ENCODE peak calls at places on chromosomes 1 and 21, in four cellular contexts. V is A549, X is HL-60, U is kidney. C is an unnamed sample.

GRCh38 chr1:54001620-54002019 is 16.4 kb downstream of the LDLRAD1 start:
- DNase-seq in X (no peak), U (no peak), V (no peak), C (no peak)

GRCh38 chr1:94236630-94237290 is 624 bp downstream of the ARHGAP29 start:
- DNase-seq in U (no peak), X (no peak), V (no peak), C (no peak)

GRCh38 chr1:64161347-64162080 is 41.9 kb upstream of the UBE2U start:
- DNase-seq in U (no peak), X (no peak), V (no peak), C (no peak)

GRCh38 chr21:27561116-27561515 is 594.2 kb upstream of the ADAMTS5 start:
- DNase-seq in X (no peak), V (no peak), U (peak), C (no peak)

GRCh38 chr1:175887981-175888428 is 144.6 kb upstream of the TNR start:
- DNase-seq in X (peak), U (no peak), V (peak), C (no peak)

GRCh38 chr1:8602471-8603219 is 214.8 kb downstream of the RERE start:
- DNase-seq in X (no peak), U (no peak), V (no peak), C (no peak)

GRCh38 chr1:48674641-48675040 is 102.0 kb downstream of the BEND5 start:
- DNase-seq in V (no peak), U (no peak), X (peak), C (no peak)

GRCh38 chr1:202085682-202086373 is 36.9 kb upstream of the GPR37L1 start:
- DNase-seq in V (no peak), U (no peak), X (no peak), C (no peak)

GRCh38 chr1:8878448-8879347 is at the start of gene ENO1:
- DNase-seq in X (peak), V (peak), U (peak), C (peak)

GRCh38 chr21:21146587-21147373 is 148.6 kb downstream of the NCAM2 start:
- DNase-seq in X (no peak), U (peak), V (no peak), C (no peak)

GRCh38 chr1:4689271-4689935 is 35.0 kb downstream of the AJAP1 start:
- DNase-seq in X (no peak), U (no peak), V (no peak), C (no peak)

GRCh38 chr1:17412093-17412870 is 27.2 kb downstream of the RCC2 start:
- DNase-seq in U (no peak), X (no peak), V (no peak), C (no peak)

GRCh38 chr1:99269321-99269720 is 5.0 kb downstream of the PLPPR4 start:
- DNase-seq in X (no peak), U (no peak), V (no peak), C (no peak)

GRCh38 chr1:1068374-1069060 is 5.6 kb downstream of the RNF223 start:
- DNase-seq in X (no peak), V (peak), U (peak), C (no peak)

GRCh38 chr1:79079770-79080169 is 73.2 kb upstream of the ADGRL4 start:
- DNase-seq in V (no peak), X (no peak), U (peak), C (no peak)

GRCh38 chr1:8740034-8740449 is 77.4 kb downstream of the RERE start:
- DNase-seq in V (no peak), X (peak), U (no peak), C (no peak)

GRCh38 chr21:33325222-33326067 is 675 bp downstream of the IFNAR1 start:
- DNase-seq in V (peak), X (no peak), U (peak), C (no peak)

GRCh38 chr1:240457203-240457602 is 154.8 kb downstream of the GREM2 start:
- DNase-seq in U (no peak), X (no peak), V (no peak), C (no peak)

GRCh38 chr1:240455228-240455821 is 156.6 kb downstream of the GREM2 start:
- DNase-seq in V (no peak), U (no peak), X (no peak), C (no peak)
- TF ChIP-seq CTCF in V (peak), U (no peak), X (no peak), C (peak)

DNA sequence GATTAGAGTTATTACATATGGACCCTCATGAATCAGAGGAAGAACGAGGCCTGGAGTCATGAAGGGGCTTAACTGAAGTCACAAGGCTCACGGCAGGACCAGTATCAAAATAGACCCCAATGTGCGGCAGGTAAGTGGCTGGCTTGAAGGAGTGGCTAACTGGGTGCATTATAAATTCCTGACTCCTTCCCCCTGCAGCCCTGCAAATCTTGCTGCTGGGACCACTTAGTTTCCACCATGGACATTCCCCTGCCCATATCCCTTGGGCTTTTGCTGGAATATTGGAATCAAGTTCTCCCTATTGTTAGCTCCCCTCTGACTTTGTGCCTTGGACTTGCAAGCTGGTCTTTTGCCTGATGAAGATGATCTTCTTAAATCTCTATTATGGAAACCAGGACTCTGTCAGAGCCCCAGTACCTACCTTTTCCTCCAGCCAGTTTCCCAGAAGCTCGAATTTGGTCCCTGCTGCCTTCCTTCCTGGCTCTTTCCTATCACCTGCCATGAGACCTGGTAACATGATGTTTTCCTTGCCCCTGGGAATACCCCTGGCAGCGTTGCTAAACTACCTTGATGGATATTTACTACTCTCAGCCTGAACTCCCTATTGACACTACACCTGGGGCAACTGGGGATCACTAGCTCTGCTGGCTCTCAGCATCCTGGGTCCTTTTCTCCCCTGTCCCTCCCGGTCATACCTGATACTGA is 156.0 kb upstream of the JUN start:
- DNase-seq in V (no peak), U (no peak), X (no peak), C (no peak)
- H3K4me3 ChIP-seq in V (no peak), U (no peak), X (no peak), C (no peak)

DNA sequence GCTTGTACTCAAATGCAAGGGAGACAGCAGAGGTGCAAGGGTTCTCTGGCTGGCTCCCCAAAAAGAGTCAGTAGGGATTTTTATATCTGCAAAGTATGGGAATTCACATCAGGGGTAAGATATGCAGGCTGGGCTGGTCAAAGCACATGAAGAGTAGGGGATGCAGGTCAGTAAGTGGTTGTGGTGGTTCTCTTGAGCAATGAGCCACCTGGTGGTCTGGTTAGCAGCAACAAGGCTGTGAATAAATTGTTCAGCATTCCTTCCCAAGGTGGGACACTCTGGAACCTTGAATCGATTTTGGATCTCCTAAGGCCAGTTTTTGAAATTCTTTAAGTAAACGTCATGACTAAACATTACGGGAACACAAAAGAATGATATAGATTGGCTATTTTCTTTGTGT is 563.0 kb upstream of the NEGR1 start:
- DNase-seq in V (no peak), X (no peak), U (no peak), C (no peak)
- TF ChIP-seq CTCF in V (no peak), X (no peak), U (no peak), C (peak)

GRCh38 chr1:12112711-12113161 is 49.6 kb downstream of the TNFRSF8 start:
- DNase-seq in U (no peak), X (no peak), V (no peak), C (no peak)

GRCh38 chr1:12104417-12104816 is 41.3 kb downstream of the TNFRSF8 start:
- DNase-seq in X (no peak), V (no peak), U (no peak), C (no peak)

GRCh38 chr1:12109901-12110300 is 46.8 kb downstream of the TNFRSF8 start:
- DNase-seq in U (no peak), X (no peak), V (no peak), C (no peak)

GRCh38 chr1:12111741-12112140 is 48.6 kb downstream of the TNFRSF8 start:
- DNase-seq in V (no peak), U (no peak), X (no peak), C (no peak)

DNA sequence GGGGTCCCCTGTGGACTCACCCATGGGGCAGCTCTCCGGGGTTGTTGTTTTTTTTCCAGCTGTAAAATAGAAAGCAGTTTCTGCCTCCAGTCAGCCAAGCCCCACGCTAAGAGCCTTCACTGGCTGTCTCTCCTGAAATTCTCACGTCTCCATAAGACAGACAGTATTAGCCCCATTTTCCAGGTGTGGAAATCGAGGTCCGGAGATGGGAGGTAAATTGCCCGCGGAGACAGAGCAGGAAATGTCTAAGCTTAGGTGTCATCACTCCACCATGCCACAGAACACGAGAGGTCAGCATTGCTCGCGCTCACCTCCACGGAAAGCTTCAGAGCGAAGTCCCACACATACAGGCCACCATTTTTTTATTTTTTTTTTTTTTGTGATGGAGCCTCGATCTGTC is 44.6 kb downstream of the TNFRSF8 start:
- DNase-seq in X (no peak), V (no peak), U (no peak), C (no peak)
- H3K4me3 ChIP-seq in X (no peak), V (no peak), U (no peak), C (no peak)

DNA sequence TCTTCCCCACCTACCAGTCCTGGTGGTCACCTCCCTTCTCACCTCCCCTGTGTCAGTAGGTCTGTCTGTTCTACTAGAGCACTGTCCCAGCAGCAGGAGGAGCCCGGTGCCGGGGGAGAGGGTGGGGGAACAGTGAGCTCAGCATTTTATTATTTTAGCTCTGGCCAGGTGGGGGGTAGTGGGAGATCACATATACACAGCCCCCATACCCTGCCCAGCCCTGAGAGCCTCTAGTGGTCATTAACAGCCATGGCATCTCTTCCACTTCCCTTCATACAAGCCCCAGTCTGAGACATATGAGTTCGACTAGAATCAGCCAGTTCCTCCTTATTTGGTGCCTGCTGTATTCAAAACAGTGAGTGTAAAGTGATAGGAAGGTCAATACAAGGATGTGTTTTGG is at the start of gene TMOD4:
- DNase-seq in V (no peak), X (no peak), U (peak), C (no peak)
- TF ChIP-seq CTCF in V (peak), X (peak), U (peak), C (peak)

GRCh38 chr1:247452447-247453039 is 5.4 kb downstream of the OR2B11 start:
- DNase-seq in U (no peak), X (no peak), V (no peak), C (no peak)
- H3K4me3 ChIP-seq in U (no peak), X (no peak), V (no peak), C (no peak)

GRCh38 chr21:34582506-34583150 is 32.3 kb downstream of the RCAN1 start:
- DNase-seq in X (no peak), U (no peak), V (peak), C (peak)
- TF ChIP-seq CTCF in X (peak), U (peak), V (peak), C (peak)

C was measured in GM12864.